ENCODE peak calls at places on chromosome 7, in five cellular contexts. One of them, this sample, is unnamed.

GRCh38 chr7:36473454-36474282 is 84.0 kb downstream of the ANLN start:
- DNase-seq in left ventricle myocardium superior: peak
- DNase-seq in GM18507: no peak
- DNase-seq in colonic mucosa: peak
- DNase-seq in left kidney: peak
- DNase-seq in this sample: no peak

GRCh38 chr7:54596747-54597146 is 54.6 kb downstream of the VSTM2A start:
- DNase-seq in left ventricle myocardium superior: no peak
- DNase-seq in GM18507: no peak
- DNase-seq in colonic mucosa: no peak
- DNase-seq in left kidney: no peak
- DNase-seq in this sample: no peak

GRCh38 chr7:11212080-11212711 is 238.5 kb downstream of the PHF14 start:
- DNase-seq in left ventricle myocardium superior: no peak
- DNase-seq in GM18507: no peak
- DNase-seq in colonic mucosa: peak
- DNase-seq in left kidney: peak
- DNase-seq in this sample: peak

GRCh38 chr7:48964074-48964473 is 39.7 kb downstream of the CDC14C start:
- DNase-seq in left ventricle myocardium superior: no peak
- DNase-seq in GM18507: no peak
- DNase-seq in colonic mucosa: no peak
- DNase-seq in left kidney: peak
- DNase-seq in this sample: no peak

GRCh38 chr7:21911341-21911875 is 34.3 kb downstream of the CDCA7L start:
- DNase-seq in left ventricle myocardium superior: no peak
- DNase-seq in GM18507: no peak
- DNase-seq in colonic mucosa: no peak
- DNase-seq in left kidney: no peak
- DNase-seq in this sample: no peak

GRCh38 chr7:132065973-132066611 is 509.7 kb upstream of the PODXL start:
- DNase-seq in left ventricle myocardium superior: no peak
- DNase-seq in GM18507: no peak
- DNase-seq in colonic mucosa: no peak
- DNase-seq in left kidney: no peak
- DNase-seq in this sample: no peak

GRCh38 chr7:107471292-107472070 is 1.6 kb downstream of the GPR22 start:
- DNase-seq in left ventricle myocardium superior: no peak
- DNase-seq in GM18507: no peak
- DNase-seq in colonic mucosa: no peak
- DNase-seq in left kidney: no peak
- DNase-seq in this sample: no peak

GRCh38 chr7:41893656-41894055 is 190.8 kb upstream of the INHBA start:
- DNase-seq in left ventricle myocardium superior: no peak
- DNase-seq in GM18507: no peak
- DNase-seq in colonic mucosa: no peak
- DNase-seq in left kidney: no peak
- DNase-seq in this sample: no peak

GRCh38 chr7:132065193-132065972 is 509.0 kb upstream of the PODXL start:
- DNase-seq in left ventricle myocardium superior: no peak
- DNase-seq in GM18507: no peak
- DNase-seq in colonic mucosa: peak
- DNase-seq in left kidney: peak
- DNase-seq in this sample: no peak

GRCh38 chr7:143452495-143452894 is 9.2 kb downstream of the TAS2R60 start:
- DNase-seq in left ventricle myocardium superior: no peak
- DNase-seq in GM18507: no peak
- DNase-seq in colonic mucosa: no peak
- DNase-seq in left kidney: no peak
- DNase-seq in this sample: no peak

GRCh38 chr7:72490301-72490700 is 78.2 kb upstream of the CALN1 start:
- DNase-seq in left ventricle myocardium superior: no peak
- DNase-seq in GM18507: no peak
- DNase-seq in colonic mucosa: no peak
- DNase-seq in left kidney: no peak
- DNase-seq in this sample: no peak

GRCh38 chr7:140121321-140121720 is 55.5 kb downstream of the KDM7A start:
- DNase-seq in left ventricle myocardium superior: no peak
- DNase-seq in GM18507: no peak
- DNase-seq in colonic mucosa: no peak
- DNase-seq in left kidney: no peak
- DNase-seq in this sample: no peak

GRCh38 chr7:6705959-6706665 is 635 bp downstream of the ZNF12 start:
- DNase-seq in left ventricle myocardium superior: peak
- DNase-seq in GM18507: peak
- DNase-seq in colonic mucosa: peak
- DNase-seq in left kidney: peak
- DNase-seq in this sample: peak

GRCh38 chr7:130904031-130904757 is 170.2 kb upstream of the KLF14 start:
- DNase-seq in left ventricle myocardium superior: no peak
- DNase-seq in GM18507: no peak
- DNase-seq in colonic mucosa: no peak
- DNase-seq in left kidney: no peak
- DNase-seq in this sample: no peak

GRCh38 chr7:29854257-29854938 is 48.1 kb downstream of the WIPF3 start:
- DNase-seq in left ventricle myocardium superior: no peak
- DNase-seq in GM18507: no peak
- DNase-seq in colonic mucosa: no peak
- DNase-seq in left kidney: peak
- DNase-seq in this sample: no peak

GRCh38 chr7:106178593-106179134 is 66.6 kb upstream of the SYPL1 start:
- DNase-seq in left ventricle myocardium superior: peak
- DNase-seq in GM18507: no peak
- DNase-seq in colonic mucosa: no peak
- DNase-seq in left kidney: peak
- DNase-seq in this sample: no peak

GRCh38 chr7:42233166-42233565 is 3.8 kb downstream of the GLI3 start:
- DNase-seq in left ventricle myocardium superior: no peak
- DNase-seq in GM18507: no peak
- DNase-seq in colonic mucosa: no peak
- DNase-seq in left kidney: no peak
- DNase-seq in this sample: no peak

GRCh38 chr7:18361756-18362155 is 133.8 kb upstream of the HDAC9 start:
- DNase-seq in left ventricle myocardium superior: no peak
- DNase-seq in GM18507: no peak
- DNase-seq in colonic mucosa: peak
- DNase-seq in left kidney: peak
- DNase-seq in this sample: no peak

GRCh38 chr7:112226701-112227276 is 20.3 kb downstream of the ZNF277 start:
- DNase-seq in left ventricle myocardium superior: no peak
- DNase-seq in GM18507: no peak
- DNase-seq in colonic mucosa: no peak
- DNase-seq in left kidney: no peak
- DNase-seq in this sample: no peak

GRCh38 chr7:66739953-66740301 is 606 bp upstream of the RABGEF1 start:
- DNase-seq in left ventricle myocardium superior: no peak
- DNase-seq in GM18507: no peak
- DNase-seq in colonic mucosa: no peak
- DNase-seq in left kidney: peak
- DNase-seq in this sample: no peak

GRCh38 chr7:105990726-105991465 is 27.8 kb downstream of the CDHR3 start:
- DNase-seq in left ventricle myocardium superior: no peak
- DNase-seq in GM18507: no peak
- DNase-seq in colonic mucosa: no peak
- DNase-seq in left kidney: no peak
- DNase-seq in this sample: no peak

GRCh38 chr7:116399808-116400207 is 99.7 kb upstream of the CAV2 start:
- DNase-seq in left ventricle myocardium superior: no peak
- DNase-seq in GM18507: no peak
- DNase-seq in colonic mucosa: no peak
- DNase-seq in left kidney: no peak
- DNase-seq in this sample: no peak

GRCh38 chr7:4051696-4052095 is 630.4 kb upstream of the FOXK1 start:
- DNase-seq in left ventricle myocardium superior: no peak
- DNase-seq in GM18507: no peak
- DNase-seq in colonic mucosa: no peak
- DNase-seq in left kidney: no peak
- DNase-seq in this sample: no peak

GRCh38 chr7:5692845-5693278 is 88.6 kb downstream of the RNF216 start:
- DNase-seq in left ventricle myocardium superior: no peak
- DNase-seq in GM18507: no peak
- DNase-seq in colonic mucosa: no peak
- DNase-seq in left kidney: peak
- DNase-seq in this sample: no peak

GRCh38 chr7:79217468-79217867 is 236.0 kb downstream of the MAGI2 start:
- DNase-seq in left ventricle myocardium superior: no peak
- DNase-seq in GM18507: no peak
- DNase-seq in colonic mucosa: no peak
- DNase-seq in left kidney: no peak
- DNase-seq in this sample: no peak

GRCh38 chr7:140005754-140006503 is 56.8 kb downstream of the PARP12 start:
- DNase-seq in left ventricle myocardium superior: peak
- DNase-seq in GM18507: no peak
- DNase-seq in colonic mucosa: peak
- DNase-seq in left kidney: peak
- DNase-seq in this sample: no peak

GRCh38 chr7:124171068-124171467 is 138.2 kb upstream of the TMEM229A start:
- DNase-seq in left ventricle myocardium superior: peak
- DNase-seq in GM18507: no peak
- DNase-seq in colonic mucosa: no peak
- DNase-seq in left kidney: peak
- DNase-seq in this sample: no peak

GRCh38 chr7:87105401-87105800 is 45.9 kb upstream of the ELAPOR2 start:
- DNase-seq in left ventricle myocardium superior: no peak
- DNase-seq in GM18507: no peak
- DNase-seq in colonic mucosa: no peak
- DNase-seq in left kidney: no peak
- DNase-seq in this sample: no peak

GRCh38 chr7:50142421-50143113 is 49.5 kb upstream of the ZPBP start:
- DNase-seq in left ventricle myocardium superior: no peak
- DNase-seq in GM18507: no peak
- DNase-seq in colonic mucosa: no peak
- DNase-seq in left kidney: peak
- DNase-seq in this sample: no peak

GRCh38 chr7:106957766-106958165 is 86.7 kb upstream of the PRKAR2B start:
- DNase-seq in left ventricle myocardium superior: no peak
- DNase-seq in GM18507: no peak
- DNase-seq in colonic mucosa: no peak
- DNase-seq in left kidney: no peak
- DNase-seq in this sample: no peak

GRCh38 chr7:80937336-80937735 is 18.5 kb upstream of the SEMA3C start:
- DNase-seq in left ventricle myocardium superior: no peak
- DNase-seq in GM18507: no peak
- DNase-seq in colonic mucosa: no peak
- DNase-seq in left kidney: no peak
- DNase-seq in this sample: no peak

GRCh38 chr7:123749537-123749857 is 694 bp upstream of the WASL start:
- DNase-seq in left ventricle myocardium superior: peak
- DNase-seq in GM18507: no peak
- DNase-seq in colonic mucosa: peak
- DNase-seq in left kidney: no peak
- DNase-seq in this sample: peak

GRCh38 chr7:90404777-90405176 is 1.5 kb downstream of the CLDN12 start:
- DNase-seq in left ventricle myocardium superior: no peak
- DNase-seq in GM18507: no peak
- DNase-seq in colonic mucosa: no peak
- DNase-seq in left kidney: no peak
- DNase-seq in this sample: no peak

GRCh38 chr7:18320422-18320821 is 175.1 kb upstream of the HDAC9 start:
- DNase-seq in left ventricle myocardium superior: no peak
- DNase-seq in GM18507: no peak
- DNase-seq in colonic mucosa: no peak
- DNase-seq in left kidney: no peak
- DNase-seq in this sample: no peak

GRCh38 chr7:22269963-22270362 is 87.0 kb downstream of the RAPGEF5 start:
- DNase-seq in left ventricle myocardium superior: no peak
- DNase-seq in GM18507: no peak
- DNase-seq in colonic mucosa: peak
- DNase-seq in left kidney: no peak
- DNase-seq in this sample: no peak

GRCh38 chr7:74612015-74612829 is 45.3 kb upstream of the GTF2I start:
- DNase-seq in left ventricle myocardium superior: no peak
- DNase-seq in GM18507: no peak
- DNase-seq in colonic mucosa: no peak
- DNase-seq in left kidney: peak
- DNase-seq in this sample: no peak

GRCh38 chr7:16668049-16668858 is 22.3 kb downstream of the BZW2 start:
- DNase-seq in left ventricle myocardium superior: peak
- DNase-seq in GM18507: no peak
- DNase-seq in colonic mucosa: no peak
- DNase-seq in left kidney: peak
- DNase-seq in this sample: no peak

This sample was measured in T follicular helper cell.